ENCODE peak calls at places on chromosome 10, in ten cellular contexts. B is CD8-positive, alpha-beta T cell; J is Panc1; X is tibial nerve; Q is PC-9; I is A673; Z is CD4-positive, CD25-positive, alpha-beta regulatory T cell; O is adrenal gland; M is Peyer's patch; R is lower lobe of right lung. W is an unnamed sample.
A peak's percentile ranks its signal among the peaks of the same experiment; 100 is the strongest.

GRCh38 chr10:88064608-88065383 is 201.4 kb downstream of the PTEN start:
- DNase-seq in B (no peak), J (no peak), X (peak; percentile 74), Q (no peak), I (peak; percentile 23), Z (no peak), O (peak; percentile 67), M (peak; percentile 75), R (peak; percentile 63), W (peak; percentile 74)

GRCh38 chr10:65950075-65950474 is 975.8 kb upstream of the LRRTM3 start:
- DNase-seq in B (no peak), J (peak; percentile 15), X (no peak), Q (no peak), I (no peak), Z (no peak), O (no peak), M (no peak), R (no peak), W (no peak)

GRCh38 chr10:103514244-103514643 is 20.7 kb downstream of the NEURL1 start:
- DNase-seq in B (no peak), J (no peak), X (no peak), Q (no peak), I (no peak), Z (no peak), O (no peak), M (peak; percentile 45), R (no peak), W (no peak)

GRCh38 chr10:48377751-48378585 is 71.5 kb downstream of the MAPK8 start:
- DNase-seq in B (no peak), J (peak; percentile 12), X (no peak), Q (no peak), I (no peak), Z (no peak), O (no peak), M (no peak), R (no peak), W (no peak)

GRCh38 chr10:50621981-50622496 is 1.7 kb downstream of the SGMS1 start:
- DNase-seq in B (peak; percentile 60), J (peak; percentile 72), X (peak; percentile 96), Q (peak; percentile 88), I (peak; percentile 62), Z (peak; percentile 60), O (peak; percentile 99), M (peak; percentile 97), R (peak; percentile 91), W (peak; percentile 98)

GRCh38 chr10:131113892-131114291 is 197.6 kb downstream of the TCERG1L start:
- DNase-seq in B (no peak), J (no peak), X (no peak), Q (no peak), I (no peak), Z (no peak), O (no peak), M (no peak), R (no peak), W (no peak)

GRCh38 chr10:102159831-102160230 is 7.6 kb downstream of the NOLC1 start:
- DNase-seq in B (no peak), J (no peak), X (no peak), Q (no peak), I (no peak), Z (no peak), O (no peak), M (no peak), R (peak; percentile 4), W (no peak)

GRCh38 chr10:48550977-48551376 is 53.9 kb downstream of the ARHGAP22 start:
- DNase-seq in B (no peak), J (no peak), X (no peak), Q (no peak), I (no peak), Z (no peak), O (no peak), M (no peak), R (no peak), W (no peak)

GRCh38 chr10:132329565-132330485 is 2.2 kb upstream of the LRRC27 start:
- DNase-seq in B (peak; percentile 22), J (no peak), X (no peak), Q (peak; percentile 61), I (peak; percentile 86), Z (peak; percentile 21), O (no peak), M (peak; percentile 58), R (no peak), W (no peak)

GRCh38 chr10:128421731-128422130 is 295.5 kb upstream of the MKI67 start:
- DNase-seq in B (no peak), J (no peak), X (no peak), Q (no peak), I (no peak), Z (no peak), O (no peak), M (no peak), R (no peak), W (no peak)

GRCh38 chr10:34292178-34292565 is 522.9 kb downstream of the PARD3 start:
- DNase-seq in B (no peak), J (no peak), X (no peak), Q (no peak), I (no peak), Z (no peak), O (no peak), M (no peak), R (no peak), W (no peak)

GRCh38 chr10:373516-374309 is 238.5 kb downstream of the ZMYND11 start:
- DNase-seq in B (no peak), J (no peak), X (no peak), Q (no peak), I (peak; percentile 39), Z (no peak), O (peak; percentile 58), M (no peak), R (no peak), W (no peak)

GRCh38 chr10:76274933-76275332 is 843.5 kb downstream of the LRMDA start:
- DNase-seq in B (no peak), J (no peak), X (no peak), Q (no peak), I (no peak), Z (no peak), O (no peak), M (no peak), R (no peak), W (no peak)

GRCh38 chr10:101363850-101364400 is 10.0 kb downstream of the BTRC start:
- DNase-seq in B (no peak), J (no peak), X (no peak), Q (no peak), I (no peak), Z (no peak), O (no peak), M (no peak), R (no peak), W (no peak)

DNA sequence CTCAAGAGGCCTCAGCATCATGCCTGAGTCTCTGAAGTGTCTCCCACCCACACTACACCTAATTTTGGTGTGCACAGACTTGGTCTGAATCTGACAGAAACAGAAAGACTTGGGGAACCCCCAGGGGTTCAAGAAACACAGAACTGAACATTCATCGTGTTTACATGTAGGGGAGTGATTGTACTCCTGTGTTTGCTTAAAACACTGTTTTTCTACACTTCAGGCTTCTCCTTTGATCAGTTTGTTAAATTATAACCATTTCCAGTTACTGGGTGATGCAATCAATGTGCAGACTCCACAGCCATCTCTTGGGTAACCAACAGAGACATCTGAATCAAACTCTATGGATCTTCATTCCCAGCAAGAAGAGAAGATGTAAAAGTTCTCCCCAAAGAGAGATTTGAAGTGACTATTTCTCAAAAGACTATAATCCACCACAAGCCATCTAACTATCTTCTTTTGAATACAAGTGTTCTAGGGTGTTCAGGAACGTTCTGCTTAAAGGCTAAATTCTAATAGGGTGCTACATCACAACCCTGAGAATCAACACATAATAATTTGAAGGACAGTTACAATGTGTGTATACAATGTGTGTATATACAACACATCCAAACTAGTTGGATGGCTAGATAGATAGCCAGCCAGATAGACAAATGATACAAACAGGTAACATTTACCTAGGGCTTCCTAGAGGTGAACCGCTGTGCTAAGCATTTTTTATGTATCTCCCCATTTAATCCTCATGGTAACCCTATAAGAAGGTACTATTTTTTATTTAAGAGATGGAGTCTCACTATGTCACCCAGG is 34.2 kb downstream of the DNAJC12 start:
- DNase-seq in B (no peak), J (no peak), X (no peak), Q (no peak), I (no peak), Z (no peak), O (no peak), M (no peak), R (no peak), W (no peak)
- H3K4me1 ChIP-seq in B (no peaks in the 10 kb centered on the region), J (no peaks in the 10 kb centered on the region), X (no peaks in the 10 kb centered on the region), Q (no peaks in the 10 kb centered on the region), I (peaks cover 27% of the 10 kb centered on the region), Z (no peaks in the 10 kb centered on the region), O (no peaks in the 10 kb centered on the region), M (no peaks in the 10 kb centered on the region), R (no peaks in the 10 kb centered on the region), W (no peaks in the 10 kb centered on the region)

DNA sequence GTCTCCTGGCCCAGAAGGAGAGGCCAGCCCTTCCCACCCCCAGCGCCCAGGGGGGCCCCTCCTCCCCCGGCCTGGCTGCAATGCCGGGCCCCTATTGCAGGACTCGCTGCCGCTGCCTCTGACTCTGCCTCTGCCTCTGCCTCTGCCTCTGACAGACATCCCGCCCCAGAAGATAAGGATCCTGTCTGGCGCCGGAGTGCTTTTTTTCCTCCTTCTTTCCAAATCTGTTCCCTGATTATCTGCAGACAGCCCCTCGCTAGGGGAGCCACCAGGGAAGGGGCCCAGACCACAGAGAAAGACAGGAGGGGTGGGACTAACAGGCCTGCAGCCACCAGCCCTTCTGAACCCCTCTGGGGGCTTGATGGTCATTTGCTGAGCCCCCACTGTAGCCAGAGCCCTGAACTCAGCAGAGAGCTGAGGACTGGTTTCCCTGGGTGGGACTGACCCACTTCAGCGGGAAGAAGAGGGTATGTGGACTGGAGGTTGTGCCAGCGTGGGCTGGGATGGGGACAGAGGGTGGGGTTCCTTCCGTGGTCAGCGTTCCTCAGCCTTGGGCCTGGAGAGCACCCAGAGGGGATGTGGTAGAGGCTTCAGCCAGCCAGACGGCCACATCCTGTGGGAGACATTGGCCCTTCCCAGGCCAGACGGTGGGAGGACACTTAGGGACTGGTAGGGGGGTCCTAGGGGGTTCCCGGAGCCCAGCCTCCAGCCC is 22.8 kb downstream of the UNC5B start:
- DNase-seq in B (no peak), J (no peak), X (no peak), Q (no peak), I (no peak), Z (no peak), O (peak; percentile 69), M (no peak), R (peak; percentile 88), W (no peak)
- H3K4me3 ChIP-seq in B (no peak overlapping the region), J (no peak overlapping the region), X (no peak overlapping the region), Q (no peak overlapping the region), I (no peak overlapping the region), Z (no peak overlapping the region), O (no peak overlapping the region), M (no peak overlapping the region), R (peak overlapping the region; percentile 17), W (no peak overlapping the region)

DNA sequence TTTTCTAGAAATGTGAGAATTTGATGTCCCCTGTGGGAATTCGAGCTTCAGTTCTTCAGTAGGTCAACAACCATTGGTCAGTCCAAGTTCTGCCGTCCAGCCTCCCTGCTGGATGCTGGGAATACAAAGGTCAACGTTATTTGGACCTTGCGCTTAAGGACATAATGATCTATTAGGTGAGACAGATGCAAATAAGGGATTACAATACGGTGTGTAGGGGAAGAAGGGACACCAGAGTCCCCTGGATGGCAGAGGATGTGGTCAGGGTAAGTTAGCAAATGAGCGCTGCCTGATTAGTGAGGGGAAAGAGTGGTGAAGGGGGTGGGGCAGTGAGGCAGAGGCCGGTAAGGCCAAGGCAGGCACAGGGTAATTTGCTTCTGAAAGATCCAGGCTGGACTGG is 16.2 kb downstream of the CCNY start:
- DNase-seq in B (no peak), J (no peak), X (no peak), Q (no peak), I (no peak), Z (no peak), O (no peak), M (peak; percentile 66), R (no peak), W (no peak)
- H3K4me1 ChIP-seq in B (peaks cover 61% of the 10 kb centered on the region), J (peaks cover 2% of the 10 kb centered on the region), X (peaks cover 4% of the 10 kb centered on the region), Q (no peaks in the 10 kb centered on the region), I (peaks cover 43% of the 10 kb centered on the region), Z (peaks cover 30% of the 10 kb centered on the region), O (peaks cover 37% of the 10 kb centered on the region), M (no peaks in the 10 kb centered on the region), R (peaks cover 76% of the 10 kb centered on the region), W (peaks cover 74% of the 10 kb centered on the region)

GRCh38 chr10:58104419-58104818 is 163.3 kb downstream of the IPMK start:
- DNase-seq in B (no peak), J (no peak), X (no peak), Q (no peak), I (no peak), Z (no peak), O (no peak), M (no peak), R (no peak), W (no peak)
- H3K4me3 ChIP-seq in B (no peak overlapping the region), J (no peak overlapping the region), X (no peak overlapping the region), Q (no peak overlapping the region), I (no peak overlapping the region), Z (no peak overlapping the region), O (no peak overlapping the region), M (no peak overlapping the region), R (no peak overlapping the region), W (no peak overlapping the region)